ENCODE peak calls at places on chromosomes 3 and 15, in nine cellular contexts. Z is natural killer cell; S is sciatic nerve; L is GM12878; G is activated CD4-positive, alpha-beta T cell treated with anti-CD3 and anti-CD28 coated beads for 36 hours; I is heart left ventricle; D is Right ventricle myocardium inferior; C is stimulated activated effector memory CD8-positive, alpha-beta T cell treated with anti-CD3 and anti-CD28 coated beads, Interleukin-12 subunit alpha, Interleukin-12 subunit beta, amount 100 ng/mL, for 72 hours; P is IMR-90. J is an unnamed sample.

GRCh38 chr3:44110643-44111042 is 131.0 kb upstream of the TOPAZ1 start:
- ATAC-seq in S (no peak), L (no peak), I (no peak), D (no peak), P (no peak), G (no peak), C (no peak), Z (no peak), J (no peak)

GRCh38 chr3:149542375-149543312 is 68.1 kb downstream of the TM4SF4 start:
- ATAC-seq in G (no peak), D (no peak), P (peak; percentile 8), C (no peak), S (no peak), L (no peak), I (no peak), Z (no peak), J (no peak)

GRCh38 chr15:48888836-48889235 is 10.9 kb downstream of the EID1 start:
- ATAC-seq in S (peak; percentile 34), I (no peak), C (no peak), Z (no peak), L (no peak), D (peak; percentile 72), G (no peak), P (peak; percentile 39), J (no peak)

GRCh38 chr3:187856567-187856966 is 111.3 kb upstream of the BCL6 start:
- ATAC-seq in I (no peak), G (no peak), S (no peak), C (no peak), L (no peak), Z (no peak), P (no peak), D (no peak), J (no peak)

GRCh38 chr3:123658860-123659221 is 74.0 kb upstream of the HACD2 start:
- ATAC-seq in Z (no peak), S (peak; percentile 28), G (no peak), P (no peak), I (no peak), L (no peak), D (no peak), C (no peak), J (no peak)

GRCh38 chr3:70916375-70917055 is 604.1 kb upstream of the MDFIC2 start:
- ATAC-seq in Z (no peak), G (no peak), D (no peak), L (no peak), C (no peak), P (no peak), I (no peak), S (no peak), J (no peak)

GRCh38 chr3:9969632-9970019 is 17.0 kb downstream of the EMC3 start:
- ATAC-seq in S (no peak), Z (no peak), G (no peak), C (no peak), I (no peak), D (no peak), P (no peak), L (no peak), J (no peak)

GRCh38 chr3:192727032-192727847 is at the start of gene FGF12:
- ATAC-seq in C (no peak), D (peak; percentile 93), G (no peak), I (peak; percentile 94), L (no peak), P (no peak), S (peak; percentile 91), Z (no peak), J (no peak)

GRCh38 chr15:50009634-50010033 is 109.4 kb downstream of the ATP8B4 start:
- ATAC-seq in Z (no peak), D (peak; percentile 44), G (no peak), C (no peak), S (no peak), P (no peak), L (peak; percentile 85), I (peak; percentile 39), J (peak; percentile 32)

GRCh38 chr3:12963869-12964712 is 109.1 kb downstream of the IQSEC1 start:
- ATAC-seq in P (no peak), L (no peak), S (peak; percentile 7), G (no peak), I (peak; percentile 32), Z (no peak), C (no peak), D (no peak), J (no peak)

GRCh38 chr15:59150185-59150584 is 45.2 kb downstream of the CCNB2 start:
- ATAC-seq in L (no peak), D (no peak), I (no peak), G (no peak), Z (no peak), S (no peak), C (no peak), P (no peak), J (no peak)

GRCh38 chr15:38665586-38665985 is 101.0 kb upstream of the RASGRP1 start:
- ATAC-seq in C (no peak), L (no peak), G (peak; percentile 37), I (no peak), Z (no peak), S (no peak), P (no peak), D (no peak), J (no peak)

GRCh38 chr15:91456251-91456718 is 356.2 kb downstream of the SV2B start:
- ATAC-seq in I (no peak), C (no peak), P (peak; percentile 59), D (no peak), Z (no peak), G (no peak), L (no peak), S (no peak), J (no peak)

GRCh38 chr15:61834076-61834697 is 226.1 kb downstream of the VPS13C start:
- ATAC-seq in S (peak; percentile 90), D (peak; percentile 79), L (peak; percentile 88), I (peak; percentile 80), P (peak; percentile 89), G (peak; percentile 74), Z (peak; percentile 76), C (peak; percentile 71), J (peak; percentile 68)

GRCh38 chr3:170454468-170454867 is 35.8 kb downstream of the CLDN11 start:
- ATAC-seq in L (no peak), D (no peak), P (no peak), Z (no peak), C (no peak), G (no peak), I (peak; percentile 86), S (no peak), J (no peak)

GRCh38 chr15:83365370-83365938 is 81.0 kb upstream of the BNC1 start:
- ATAC-seq in P (peak; percentile 83), C (peak; percentile 16), Z (no peak), D (peak; percentile 65), I (peak; percentile 42), L (no peak), S (peak; percentile 78), G (no peak), J (no peak)

GRCh38 chr3:5002174-5002870 is 23.1 kb downstream of the BHLHE40 start:
- ATAC-seq in S (no peak), P (no peak), G (peak; percentile 63), L (no peak), D (no peak), I (peak; percentile 20), C (peak; percentile 90), Z (peak; percentile 76), J (no peak)

GRCh38 chr3:123346726-123347125 is 102.2 kb downstream of the ADCY5 start:
- ATAC-seq in P (peak; percentile 35), G (no peak), Z (no peak), L (no peak), S (peak; percentile 31), D (peak; percentile 75), I (peak; percentile 72), C (no peak), J (no peak)

GRCh38 chr15:34578283-34578674 is 5.2 kb downstream of the GOLGA8B start:
- ATAC-seq in I (no peak), Z (no peak), D (no peak), L (no peak), G (no peak), C (no peak), P (no peak), S (no peak), J (no peak)

GRCh38 chr3:195188530-195188917 is 82.4 kb downstream of the XXYLT1 start:
- ATAC-seq in Z (no peak), L (peak; percentile 32), S (no peak), D (no peak), C (no peak), P (peak; percentile 40), G (no peak), I (no peak), J (no peak)

GRCh38 chr15:52709172-52709979 is 30.2 kb upstream of the ATOSA start:
- ATAC-seq in C (peak; percentile 38), S (no peak), L (peak; percentile 99), D (no peak), G (no peak), Z (peak; percentile 43), P (peak; percentile 44), I (no peak), J (peak; percentile 99)

GRCh38 chr3:157445897-157446296 is 9.2 kb downstream of the PTX3 start:
- ATAC-seq in P (no peak), C (no peak), Z (peak; percentile 43), D (no peak), I (no peak), G (no peak), L (no peak), S (no peak), J (no peak)

GRCh38 chr3:179738998-179739397 is 86.2 kb downstream of the USP13 start:
- ATAC-seq in Z (no peak), G (no peak), L (no peak), I (no peak), P (no peak), D (no peak), C (no peak), S (peak; percentile 32), J (no peak)

GRCh38 chr3:19711160-19711782 is 222.7 kb downstream of the EFHB start:
- ATAC-seq in G (no peak), C (peak; percentile 21), Z (no peak), P (no peak), I (no peak), S (no peak), D (no peak), L (no peak), J (peak; percentile 54)

GRCh38 chr3:173553635-173554280 is 156.2 kb downstream of the NLGN1 start:
- ATAC-seq in L (peak; percentile 43), C (no peak), Z (no peak), G (no peak), I (no peak), P (peak; percentile 80), D (no peak), S (peak; percentile 51), J (no peak)

GRCh38 chr3:187684880-187685279 is 14.7 kb upstream of the SST start:
- ATAC-seq in C (peak; percentile 82), S (no peak), Z (no peak), L (no peak), G (peak; percentile 42), D (no peak), P (no peak), I (no peak), J (no peak)

GRCh38 chr3:129467934-129468333 is 27.9 kb downstream of the IFT122 start:
- ATAC-seq in L (no peak), Z (no peak), I (no peak), C (no peak), G (no peak), S (no peak), P (no peak), D (no peak), J (no peak)

GRCh38 chr15:49096090-49096750 is 50.0 kb upstream of the SECISBP2L start:
- ATAC-seq in Z (no peak), D (peak; percentile 78), L (no peak), C (no peak), G (no peak), P (no peak), I (peak; percentile 50), S (no peak), J (no peak)

J was measured in stimulated activated memory B cell treated with anti-CD40 and anti-IgM and Interleukin-4, amounts not matched to agents 10 μg/mL and 1 μg/mL and 100 μg/mL, for 72 hours.